ENCODE peak calls at places on chromosomes 2 and 18, in ten cellular contexts. One of them, this sample, is unnamed.

GRCh38 chr2:185952098-185952497 is 213.5 kb downstream of the FSIP2 start:
- DNase-seq in hepatocyte: no peak
- DNase-seq in kidney: no peak
- DNase-seq in IMR-90: no peak
- DNase-seq in lower lobe of right lung: no peak
- DNase-seq in ascending aorta: no peak
- DNase-seq in gastrocnemius medialis: no peak
- DNase-seq in sigmoid colon: no peak
- DNase-seq in Peyer's patch: no peak
- DNase-seq in tibial artery: no peak
- DNase-seq in this sample: no peak

GRCh38 chr2:141020346-141020745 is 1110.5 kb downstream of the LRP1B start:
- DNase-seq in hepatocyte: no peak
- DNase-seq in kidney: no peak
- DNase-seq in IMR-90: no peak
- DNase-seq in lower lobe of right lung: no peak
- DNase-seq in ascending aorta: no peak
- DNase-seq in gastrocnemius medialis: no peak
- DNase-seq in sigmoid colon: no peak
- DNase-seq in Peyer's patch: no peak
- DNase-seq in tibial artery: no peak
- DNase-seq in this sample: no peak

GRCh38 chr2:164186596-164186995 is 434.7 kb downstream of the GRB14 start:
- DNase-seq in hepatocyte: no peak
- DNase-seq in kidney: no peak
- DNase-seq in IMR-90: no peak
- DNase-seq in lower lobe of right lung: no peak
- DNase-seq in ascending aorta: no peak
- DNase-seq in gastrocnemius medialis: no peak
- DNase-seq in sigmoid colon: no peak
- DNase-seq in Peyer's patch: no peak
- DNase-seq in tibial artery: no peak
- DNase-seq in this sample: no peak

GRCh38 chr2:24613154-24613814 is 122.2 kb downstream of the NCOA1 start:
- DNase-seq in hepatocyte: peak; percentile 14
- DNase-seq in kidney: no peak
- DNase-seq in IMR-90: peak; percentile 76
- DNase-seq in lower lobe of right lung: no peak
- DNase-seq in ascending aorta: no peak
- DNase-seq in gastrocnemius medialis: peak; percentile 18
- DNase-seq in sigmoid colon: no peak
- DNase-seq in Peyer's patch: no peak
- DNase-seq in tibial artery: no peak
- DNase-seq in this sample: no peak

GRCh38 chr2:146240376-146240775 is 1604.5 kb upstream of the ACVR2A start:
- DNase-seq in hepatocyte: no peak
- DNase-seq in kidney: no peak
- DNase-seq in IMR-90: no peak
- DNase-seq in lower lobe of right lung: no peak
- DNase-seq in ascending aorta: no peak
- DNase-seq in gastrocnemius medialis: no peak
- DNase-seq in sigmoid colon: no peak
- DNase-seq in Peyer's patch: no peak
- DNase-seq in tibial artery: no peak
- DNase-seq in this sample: no peak

GRCh38 chr2:235698028-235698427 is 204.2 kb downstream of the AGAP1 start:
- DNase-seq in hepatocyte: no peak
- DNase-seq in kidney: peak; percentile 52
- DNase-seq in IMR-90: peak; percentile 9
- DNase-seq in lower lobe of right lung: no peak
- DNase-seq in ascending aorta: no peak
- DNase-seq in gastrocnemius medialis: no peak
- DNase-seq in sigmoid colon: no peak
- DNase-seq in Peyer's patch: no peak
- DNase-seq in tibial artery: peak; percentile 33
- DNase-seq in this sample: no peak

GRCh38 chr18:45962461-45962860 is 4.7 kb downstream of the EPG5 start:
- DNase-seq in hepatocyte: peak; percentile 36
- DNase-seq in kidney: no peak
- DNase-seq in IMR-90: peak; percentile 77
- DNase-seq in lower lobe of right lung: no peak
- DNase-seq in ascending aorta: no peak
- DNase-seq in gastrocnemius medialis: no peak
- DNase-seq in sigmoid colon: no peak
- DNase-seq in Peyer's patch: no peak
- DNase-seq in tibial artery: no peak
- DNase-seq in this sample: peak; percentile 47

GRCh38 chr18:23133860-23134779 is 1.2 kb upstream of the CABLES1 start:
- DNase-seq in hepatocyte: peak; percentile 70
- DNase-seq in kidney: peak; percentile 80
- DNase-seq in IMR-90: no peak
- DNase-seq in lower lobe of right lung: peak; percentile 63
- DNase-seq in ascending aorta: no peak
- DNase-seq in gastrocnemius medialis: no peak
- DNase-seq in sigmoid colon: no peak
- DNase-seq in Peyer's patch: no peak
- DNase-seq in tibial artery: no peak
- DNase-seq in this sample: peak; percentile 71

GRCh38 chr18:40993363-40993762 is 961.7 kb upstream of the PIK3C3 start:
- DNase-seq in hepatocyte: no peak
- DNase-seq in kidney: no peak
- DNase-seq in IMR-90: no peak
- DNase-seq in lower lobe of right lung: no peak
- DNase-seq in ascending aorta: no peak
- DNase-seq in gastrocnemius medialis: no peak
- DNase-seq in sigmoid colon: no peak
- DNase-seq in Peyer's patch: no peak
- DNase-seq in tibial artery: no peak
- DNase-seq in this sample: no peak

GRCh38 chr18:28786941-28787340 is 610.0 kb upstream of the CDH2 start:
- DNase-seq in hepatocyte: no peak
- DNase-seq in kidney: no peak
- DNase-seq in IMR-90: peak; percentile 29
- DNase-seq in lower lobe of right lung: no peak
- DNase-seq in ascending aorta: no peak
- DNase-seq in gastrocnemius medialis: no peak
- DNase-seq in sigmoid colon: no peak
- DNase-seq in Peyer's patch: no peak
- DNase-seq in tibial artery: no peak
- DNase-seq in this sample: no peak

GRCh38 chr2:122843503-122843902 is 1088.1 kb downstream of the TSN start:
- DNase-seq in hepatocyte: peak; percentile 38
- DNase-seq in kidney: no peak
- DNase-seq in IMR-90: no peak
- DNase-seq in lower lobe of right lung: no peak
- DNase-seq in ascending aorta: no peak
- DNase-seq in gastrocnemius medialis: no peak
- DNase-seq in sigmoid colon: no peak
- DNase-seq in Peyer's patch: no peak
- DNase-seq in tibial artery: no peak
- DNase-seq in this sample: no peak

GRCh38 chr2:231228974-231229373 is 30.5 kb downstream of the ARMC9 start:
- DNase-seq in hepatocyte: no peak
- DNase-seq in kidney: no peak
- DNase-seq in IMR-90: no peak
- DNase-seq in lower lobe of right lung: no peak
- DNase-seq in ascending aorta: no peak
- DNase-seq in gastrocnemius medialis: no peak
- DNase-seq in sigmoid colon: peak; percentile 44
- DNase-seq in Peyer's patch: no peak
- DNase-seq in tibial artery: no peak
- DNase-seq in this sample: no peak

GRCh38 chr2:142422041-142422440 is 291.2 kb upstream of the LRP1B start:
- DNase-seq in hepatocyte: no peak
- DNase-seq in kidney: no peak
- DNase-seq in IMR-90: no peak
- DNase-seq in lower lobe of right lung: no peak
- DNase-seq in ascending aorta: no peak
- DNase-seq in gastrocnemius medialis: no peak
- DNase-seq in sigmoid colon: no peak
- DNase-seq in Peyer's patch: no peak
- DNase-seq in tibial artery: no peak
- DNase-seq in this sample: no peak

GRCh38 chr18:3995476-3996102 is 459.5 kb downstream of the DLGAP1 start:
- DNase-seq in hepatocyte: peak; percentile 87
- DNase-seq in kidney: no peak
- DNase-seq in IMR-90: peak; percentile 82
- DNase-seq in lower lobe of right lung: no peak
- DNase-seq in ascending aorta: peak; percentile 71
- DNase-seq in gastrocnemius medialis: no peak
- DNase-seq in sigmoid colon: no peak
- DNase-seq in Peyer's patch: peak; percentile 25
- DNase-seq in tibial artery: no peak
- DNase-seq in this sample: no peak
- H3K4me3 ChIP-seq in hepatocyte: no peak overlapping the region
- H3K4me3 ChIP-seq in kidney: peak overlapping the region; percentile 6
- H3K4me3 ChIP-seq in IMR-90: no peak overlapping the region
- H3K4me3 ChIP-seq in lower lobe of right lung: no peak overlapping the region
- H3K4me3 ChIP-seq in ascending aorta: peak overlapping the region; percentile 47
- H3K4me3 ChIP-seq in gastrocnemius medialis: no peak overlapping the region
- H3K4me3 ChIP-seq in sigmoid colon: no peak overlapping the region
- H3K4me3 ChIP-seq in Peyer's patch: no peak overlapping the region
- H3K4me3 ChIP-seq in tibial artery: no peak overlapping the region
- H3K4me3 ChIP-seq in this sample: no peak overlapping the region

DNA sequence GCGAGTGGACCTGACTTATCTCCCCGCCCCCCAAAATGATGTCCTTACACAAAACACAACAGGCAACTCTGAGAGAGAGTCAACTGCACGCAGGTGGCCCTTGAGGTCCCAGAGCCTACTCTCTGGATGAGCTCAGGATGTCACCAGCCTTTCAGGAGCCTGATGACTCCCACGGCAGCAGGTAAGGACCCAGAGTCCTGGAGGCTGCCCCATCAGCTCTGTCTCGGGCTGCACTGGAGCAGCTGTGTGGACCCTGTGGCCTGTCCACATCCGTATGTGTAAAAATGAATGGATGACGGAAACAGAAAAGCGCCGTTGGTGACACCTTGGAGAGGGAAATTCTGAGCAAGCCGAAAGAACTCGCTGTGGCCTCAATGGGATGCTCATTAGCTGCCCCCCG is 130.9 kb downstream of the HDAC4 start:
- DNase-seq in hepatocyte: no peak
- DNase-seq in kidney: no peak
- DNase-seq in IMR-90: no peak
- DNase-seq in lower lobe of right lung: no peak
- DNase-seq in ascending aorta: no peak
- DNase-seq in gastrocnemius medialis: no peak
- DNase-seq in sigmoid colon: no peak
- DNase-seq in Peyer's patch: no peak
- DNase-seq in tibial artery: peak; percentile 56
- DNase-seq in this sample: no peak
- H3K4me1 ChIP-seq in hepatocyte: peaks cover 53% of the 10 kb centered on the region
- H3K4me1 ChIP-seq in kidney: peaks cover 37% of the 10 kb centered on the region
- H3K4me1 ChIP-seq in IMR-90: peaks cover 49% of the 10 kb centered on the region
- H3K4me1 ChIP-seq in lower lobe of right lung: peaks cover 49% of the 10 kb centered on the region
- H3K4me1 ChIP-seq in ascending aorta: peaks cover 41% of the 10 kb centered on the region
- H3K4me1 ChIP-seq in gastrocnemius medialis: peaks cover 99% of the 10 kb centered on the region
- H3K4me1 ChIP-seq in sigmoid colon: peaks cover 100% of the 10 kb centered on the region
- H3K4me1 ChIP-seq in Peyer's patch: peaks cover 37% of the 10 kb centered on the region
- H3K4me1 ChIP-seq in tibial artery: peaks cover 39% of the 10 kb centered on the region
- H3K4me1 ChIP-seq in this sample: peaks cover 20% of the 10 kb centered on the region

DNA sequence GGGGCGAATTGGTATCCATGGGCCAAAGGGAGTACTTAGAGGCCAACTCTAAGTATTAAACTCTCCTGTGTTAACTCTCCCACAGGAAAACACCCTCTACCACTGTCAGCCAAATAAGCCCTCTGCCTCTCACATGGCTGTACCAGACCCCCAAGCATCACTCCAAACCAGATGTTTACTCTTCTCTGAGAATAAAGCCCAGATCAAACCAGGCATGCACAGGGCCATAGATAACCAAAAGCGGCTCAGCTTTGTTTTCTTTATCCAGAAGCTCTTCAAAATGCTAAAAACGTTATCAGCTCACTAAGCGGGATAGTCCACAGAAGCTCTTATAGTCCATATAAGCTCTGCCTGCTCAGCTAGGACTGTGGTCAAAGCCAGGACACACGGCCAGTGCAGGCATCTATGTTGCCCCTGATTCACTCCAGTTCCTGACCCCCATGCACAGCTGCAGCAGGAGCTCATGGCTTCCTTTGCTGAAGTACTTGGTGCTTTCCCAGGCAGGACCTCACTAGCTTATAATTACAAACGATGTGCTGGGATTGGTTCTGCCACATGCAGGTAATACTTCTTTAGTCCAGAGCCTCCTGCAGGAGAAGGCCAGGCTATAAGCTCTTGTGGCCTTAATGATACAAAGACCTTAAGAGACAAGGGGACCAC is 21.0 kb upstream of the SEMA4C start:
- DNase-seq in hepatocyte: no peak
- DNase-seq in kidney: no peak
- DNase-seq in IMR-90: peak; percentile 43
- DNase-seq in lower lobe of right lung: no peak
- DNase-seq in ascending aorta: no peak
- DNase-seq in gastrocnemius medialis: no peak
- DNase-seq in sigmoid colon: no peak
- DNase-seq in Peyer's patch: no peak
- DNase-seq in tibial artery: no peak
- DNase-seq in this sample: no peak
- H3K27ac ChIP-seq in hepatocyte: no peak overlapping the region
- H3K27ac ChIP-seq in kidney: no peak overlapping the region
- H3K27ac ChIP-seq in IMR-90: no peak overlapping the region
- H3K27ac ChIP-seq in lower lobe of right lung: no peak overlapping the region
- H3K27ac ChIP-seq in ascending aorta: peak overlapping the region; percentile 64
- H3K27ac ChIP-seq in gastrocnemius medialis: no peak overlapping the region
- H3K27ac ChIP-seq in sigmoid colon: peak overlapping the region; percentile 87
- H3K27ac ChIP-seq in Peyer's patch: no peak overlapping the region
- H3K27ac ChIP-seq in tibial artery: peak overlapping the region; percentile 63
- H3K27ac ChIP-seq in this sample: no peak overlapping the region

GRCh38 chr2:39154944-39155343 is 34.1 kb upstream of the SOS1 start:
- DNase-seq in hepatocyte: no peak
- DNase-seq in kidney: no peak
- DNase-seq in IMR-90: no peak
- DNase-seq in lower lobe of right lung: no peak
- DNase-seq in ascending aorta: no peak
- DNase-seq in gastrocnemius medialis: no peak
- DNase-seq in sigmoid colon: no peak
- DNase-seq in Peyer's patch: no peak
- DNase-seq in tibial artery: no peak
- DNase-seq in this sample: no peak

GRCh38 chr2:39156107-39156506 is 35.3 kb upstream of the SOS1 start:
- DNase-seq in hepatocyte: no peak
- DNase-seq in kidney: no peak
- DNase-seq in IMR-90: peak; percentile 46
- DNase-seq in lower lobe of right lung: no peak
- DNase-seq in ascending aorta: no peak
- DNase-seq in gastrocnemius medialis: no peak
- DNase-seq in sigmoid colon: no peak
- DNase-seq in Peyer's patch: no peak
- DNase-seq in tibial artery: no peak
- DNase-seq in this sample: no peak

GRCh38 chr2:39160982-39161381 is 40.1 kb upstream of the SOS1 start:
- DNase-seq in hepatocyte: no peak
- DNase-seq in kidney: no peak
- DNase-seq in IMR-90: peak; percentile 28
- DNase-seq in lower lobe of right lung: no peak
- DNase-seq in ascending aorta: no peak
- DNase-seq in gastrocnemius medialis: no peak
- DNase-seq in sigmoid colon: no peak
- DNase-seq in Peyer's patch: no peak
- DNase-seq in tibial artery: no peak
- DNase-seq in this sample: no peak

GRCh38 chr2:39153312-39153711 is 32.5 kb upstream of the SOS1 start:
- DNase-seq in hepatocyte: no peak
- DNase-seq in kidney: no peak
- DNase-seq in IMR-90: peak; percentile 41
- DNase-seq in lower lobe of right lung: no peak
- DNase-seq in ascending aorta: no peak
- DNase-seq in gastrocnemius medialis: no peak
- DNase-seq in sigmoid colon: no peak
- DNase-seq in Peyer's patch: no peak
- DNase-seq in tibial artery: no peak
- DNase-seq in this sample: no peak

GRCh38 chr2:39158351-39158750 is 37.5 kb upstream of the SOS1 start:
- DNase-seq in hepatocyte: no peak
- DNase-seq in kidney: no peak
- DNase-seq in IMR-90: peak; percentile 18
- DNase-seq in lower lobe of right lung: no peak
- DNase-seq in ascending aorta: no peak
- DNase-seq in gastrocnemius medialis: no peak
- DNase-seq in sigmoid colon: no peak
- DNase-seq in Peyer's patch: no peak
- DNase-seq in tibial artery: no peak
- DNase-seq in this sample: no peak
- H3K4me3 ChIP-seq in hepatocyte: no peak overlapping the region
- H3K4me3 ChIP-seq in kidney: no peak overlapping the region
- H3K4me3 ChIP-seq in IMR-90: no peak overlapping the region
- H3K4me3 ChIP-seq in lower lobe of right lung: no peak overlapping the region
- H3K4me3 ChIP-seq in ascending aorta: no peak overlapping the region
- H3K4me3 ChIP-seq in gastrocnemius medialis: no peak overlapping the region
- H3K4me3 ChIP-seq in sigmoid colon: no peak overlapping the region
- H3K4me3 ChIP-seq in Peyer's patch: no peak overlapping the region
- H3K4me3 ChIP-seq in tibial artery: no peak overlapping the region
- H3K4me3 ChIP-seq in this sample: no peak overlapping the region